ENCODE peak calls at places on chromosomes 2 and 18, in seven cellular contexts. H, B, X, P, A, N and C are unnamed samples.
A peak's percentile ranks its signal among the peaks of the same experiment; 100 is the strongest.

GRCh38 chr18:37394610-37394965 is 171.0 kb downstream of the CELF4 start:
- DNase-seq in A (no peak), B (no peak), H (no peak), X (no peak), N (no peak), P (no peak), C (no peak)

GRCh38 chr2:139217641-139218040 is 437.5 kb upstream of the NXPH2 start:
- DNase-seq in X (no peak), H (no peak), A (no peak), P (no peak), N (no peak), B (no peak), C (no peak)

GRCh38 chr2:196131949-196132925 is 39.1 kb downstream of the STK17B start:
- DNase-seq in X (no peak), P (no peak), A (no peak), N (no peak), H (no peak), B (no peak), C (no peak)

GRCh38 chr2:7118606-7119503 is 201.6 kb downstream of the RNF144A start:
- DNase-seq in B (no peak), H (peak; percentile 27), P (no peak), N (no peak), A (peak; percentile 73), X (no peak), C (peak; percentile 25)

GRCh38 chr2:15853903-15854302 is 86.4 kb upstream of the MYCN start:
- DNase-seq in B (no peak), H (no peak), A (no peak), X (no peak), N (no peak), P (no peak), C (no peak)

GRCh38 chr2:12315224-12315623 is 401.5 kb upstream of the TRIB2 start:
- DNase-seq in A (no peak), H (peak; percentile 40), X (no peak), N (no peak), B (no peak), P (no peak), C (no peak)

GRCh38 chr2:162153608-162154224 is 1.7 kb upstream of the GCG start:
- DNase-seq in X (peak; percentile 56), H (peak; percentile 12), B (peak; percentile 52), A (peak; percentile 44), N (peak; percentile 27), P (no peak), C (peak; percentile 44)

GRCh38 chr18:26804474-26804873 is 61.0 kb downstream of the AQP4 start:
- DNase-seq in P (no peak), X (no peak), H (no peak), N (no peak), B (no peak), A (peak; percentile 40), C (no peak)

GRCh38 chr2:203626952-203627681 is 79.3 kb upstream of the CD28 start:
- DNase-seq in B (no peak), H (no peak), A (no peak), X (no peak), P (no peak), N (no peak), C (no peak)

GRCh38 chr2:24984912-24985311 is 13.2 kb upstream of the DNAJC27 start:
- DNase-seq in A (peak; percentile 80), X (no peak), B (no peak), P (no peak), H (no peak), N (no peak), C (no peak)

GRCh38 chr2:140117371-140117770 is 1337.2 kb upstream of the NXPH2 start:
- DNase-seq in P (no peak), A (no peak), H (no peak), X (no peak), N (no peak), B (no peak), C (no peak)

GRCh38 chr2:158153270-158154015 is 51.8 kb downstream of the UPP2 start:
- DNase-seq in P (no peak), X (no peak), A (no peak), B (no peak), N (no peak), H (no peak), C (no peak)

GRCh38 chr2:44833123-44834069 is 108.1 kb upstream of the SIX3 start:
- DNase-seq in N (no peak), H (no peak), B (no peak), A (no peak), P (peak; percentile 86), X (no peak), C (no peak)

GRCh38 chr2:164456599-164456998 is 164.7 kb downstream of the GRB14 start:
- DNase-seq in B (no peak), P (no peak), H (no peak), N (no peak), A (peak; percentile 51), X (no peak), C (no peak)

GRCh38 chr2:206392118-206392517 is 51.2 kb upstream of the ADAM23 start:
- DNase-seq in N (peak; percentile 13), A (peak; percentile 75), H (peak; percentile 53), B (peak; percentile 46), P (no peak), X (peak; percentile 62), C (peak; percentile 57)

GRCh38 chr2:205704101-205704741 is 21.9 kb downstream of the NRP2 start:
- DNase-seq in A (no peak), B (no peak), X (peak; percentile 65), N (no peak), P (no peak), H (no peak), C (no peak)

GRCh38 chr2:133143649-133144048 is 424.6 kb downstream of the NCKAP5 start:
- DNase-seq in N (no peak), P (no peak), A (no peak), X (no peak), B (no peak), H (no peak), C (no peak)

GRCh38 chr2:57886196-57886786 is 160.3 kb upstream of the VRK2 start:
- DNase-seq in N (no peak), B (no peak), X (no peak), H (no peak), P (no peak), A (peak; percentile 40), C (no peak)

GRCh38 chr2:239151201-239152131 is 249.4 kb downstream of the HDAC4 start:
- DNase-seq in H (no peak), X (no peak), P (no peak), A (no peak), B (no peak), N (no peak), C (no peak)

GRCh38 chr2:96955694-96956610 is 30.4 kb downstream of the FAM178B start:
- DNase-seq in X (no peak), B (no peak), N (no peak), A (no peak), H (no peak), P (no peak), C (no peak)

GRCh38 chr2:96952016-96952750 is 34.2 kb downstream of the FAM178B start:
- DNase-seq in N (no peak), X (no peak), P (no peak), A (no peak), B (no peak), H (no peak), C (no peak)

GRCh38 chr2:96952976-96953610 is 33.3 kb downstream of the FAM178B start:
- DNase-seq in N (no peak), B (no peak), P (no peak), X (no peak), A (no peak), H (no peak), C (no peak)

GRCh38 chr2:96953611-96954489 is 32.5 kb downstream of the FAM178B start:
- DNase-seq in A (no peak), N (no peak), X (no peak), B (no peak), H (no peak), P (no peak), C (no peak)

GRCh38 chr2:96954490-96954846 is 31.9 kb downstream of the FAM178B start:
- DNase-seq in A (no peak), B (no peak), N (no peak), H (no peak), P (peak; percentile 39), X (no peak), C (no peak)
- TF ChIP-seq YY1 in A (no peak), B (no peak), N (no peak), H (no peak), P (no peak), X (no peak), C (no peak)

GRCh38 chr2:100853909-100854810 is 34.2 kb downstream of the NPAS2 start:
- DNase-seq in X (no peak), A (no peak), N (no peak), B (no peak), P (no peak), H (no peak), C (no peak)

GRCh38 chr2:100856732-100857131 is 36.8 kb downstream of the NPAS2 start:
- DNase-seq in N (no peak), B (no peak), H (no peak), P (no peak), A (no peak), X (no peak), C (no peak)

GRCh38 chr2:100855084-100855483 is 35.1 kb downstream of the NPAS2 start:
- DNase-seq in A (no peak), N (no peak), B (no peak), H (no peak), X (no peak), P (no peak), C (no peak)

GRCh38 chr2:100852999-100853908 is 33.3 kb downstream of the NPAS2 start:
- DNase-seq in X (peak; percentile 52), P (no peak), A (no peak), B (no peak), H (no peak), N (no peak), C (no peak)

DNA sequence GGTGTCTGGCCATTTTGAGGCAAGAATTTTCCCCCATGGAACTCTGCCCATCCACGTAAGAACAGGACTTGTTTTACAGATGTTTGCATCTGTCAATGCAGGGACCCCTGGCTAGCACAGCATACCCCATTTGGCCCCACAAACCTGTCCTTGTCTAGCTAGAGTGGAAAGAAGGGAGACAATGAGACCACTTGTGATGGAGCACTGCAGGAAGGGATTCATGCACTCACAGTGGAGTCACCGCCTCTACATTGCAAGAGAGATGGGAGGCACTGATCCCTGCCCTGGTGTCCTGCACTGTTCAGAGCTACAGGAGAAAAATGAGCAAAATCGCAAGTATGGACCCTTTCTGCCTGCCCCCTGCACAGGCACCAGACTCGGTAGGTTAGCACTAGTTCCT is 32.5 kb downstream of the NPAS2 start:
- DNase-seq in P (no peak), N (no peak), H (no peak), X (no peak), B (no peak), A (no peak), C (no peak)
- TF ChIP-seq YY1 in P (no peak), N (no peak), H (no peak), X (no peak), B (no peak), A (no peak), C (no peak)

DNA sequence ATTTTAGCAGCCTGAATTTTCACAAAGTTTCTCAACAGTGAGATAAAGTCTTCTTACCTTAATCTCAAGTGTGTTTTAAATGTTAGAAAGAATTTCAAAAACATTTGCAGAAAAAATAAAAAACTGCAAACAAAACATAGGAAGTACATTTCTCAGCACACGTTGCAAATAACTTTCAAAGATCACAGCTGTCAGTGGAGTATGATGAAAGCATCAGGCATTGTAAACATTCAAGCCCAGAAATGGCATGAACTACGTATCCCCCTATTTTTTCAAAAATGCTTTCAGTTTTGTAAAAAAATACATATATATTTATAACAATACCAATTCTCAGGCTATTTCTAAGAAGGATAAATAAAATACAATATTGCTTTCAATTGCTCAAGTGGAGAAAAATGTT is 320.6 kb upstream of the TFPI start:
- DNase-seq in X (no peak), A (no peak), P (no peak), H (no peak), N (no peak), B (no peak), C (no peak)
- TF ChIP-seq YY1 in X (no peak), A (no peak), P (no peak), H (no peak), N (no peak), B (no peak), C (no peak)

GRCh38 chr18:69708844-69709243 is 238.8 kb downstream of the CD226 start:
- DNase-seq in A (no peak), P (no peak), X (no peak), N (no peak), B (no peak), H (no peak), C (no peak)
- TF ChIP-seq YY1 in A (no peak), P (no peak), X (no peak), N (no peak), B (no peak), H (no peak), C (no peak)